ENCODE peak calls at places on chromosomes 11 and 22, in ten cellular contexts. One of them, this sample, is unnamed.

GRCh38 chr11:128686045-128686741 is 7.7 kb upstream of the FLI1 start:
- DNase-seq in HFF-Myc: no peak
- DNase-seq in tibial artery: no peak
- DNase-seq in DND-41: no peak
- DNase-seq in coronary artery: no peak
- DNase-seq in left ventricle myocardium inferior: no peak
- DNase-seq in skeletal muscle cell: no peak
- DNase-seq in right atrium auricular region: no peak
- DNase-seq in uterus: no peak
- DNase-seq in right lobe of liver: no peak
- DNase-seq in this sample: no peak

GRCh38 chr11:113986351-113987140 is 11.6 kb downstream of the HTR3A start:
- DNase-seq in HFF-Myc: no peak
- DNase-seq in tibial artery: no peak
- DNase-seq in DND-41: no peak
- DNase-seq in coronary artery: no peak
- DNase-seq in left ventricle myocardium inferior: no peak
- DNase-seq in skeletal muscle cell: no peak
- DNase-seq in right atrium auricular region: no peak
- DNase-seq in uterus: no peak
- DNase-seq in right lobe of liver: no peak
- DNase-seq in this sample: no peak

GRCh38 chr22:40024201-40025061 is 29.7 kb downstream of the FAM83F start:
- DNase-seq in HFF-Myc: peak; percentile 26
- DNase-seq in tibial artery: peak; percentile 42
- DNase-seq in DND-41: peak; percentile 78
- DNase-seq in coronary artery: no peak
- DNase-seq in left ventricle myocardium inferior: peak; percentile 63
- DNase-seq in skeletal muscle cell: no peak
- DNase-seq in right atrium auricular region: no peak
- DNase-seq in uterus: no peak
- DNase-seq in right lobe of liver: peak; percentile 73
- DNase-seq in this sample: peak; percentile 53

GRCh38 chr11:63985812-63986155 is 454 bp upstream of the OTUB1 start:
- DNase-seq in HFF-Myc: no peak
- DNase-seq in tibial artery: no peak
- DNase-seq in DND-41: peak; percentile 77
- DNase-seq in coronary artery: peak; percentile 78
- DNase-seq in left ventricle myocardium inferior: no peak
- DNase-seq in skeletal muscle cell: no peak
- DNase-seq in right atrium auricular region: no peak
- DNase-seq in uterus: no peak
- DNase-seq in right lobe of liver: no peak
- DNase-seq in this sample: no peak

GRCh38 chr11:128026596-128026995 is 560.8 kb downstream of the ETS1 start:
- DNase-seq in HFF-Myc: peak; percentile 49
- DNase-seq in tibial artery: peak; percentile 33
- DNase-seq in DND-41: no peak
- DNase-seq in coronary artery: no peak
- DNase-seq in left ventricle myocardium inferior: no peak
- DNase-seq in skeletal muscle cell: peak; percentile 91
- DNase-seq in right atrium auricular region: no peak
- DNase-seq in uterus: no peak
- DNase-seq in right lobe of liver: peak; percentile 57
- DNase-seq in this sample: no peak

GRCh38 chr11:128187829-128188228 is 399.5 kb downstream of the ETS1 start:
- DNase-seq in HFF-Myc: peak; percentile 87
- DNase-seq in tibial artery: no peak
- DNase-seq in DND-41: no peak
- DNase-seq in coronary artery: no peak
- DNase-seq in left ventricle myocardium inferior: no peak
- DNase-seq in skeletal muscle cell: no peak
- DNase-seq in right atrium auricular region: no peak
- DNase-seq in uterus: no peak
- DNase-seq in right lobe of liver: no peak
- DNase-seq in this sample: no peak

GRCh38 chr11:113262594-113262993 is 51.8 kb upstream of the TTC12 start:
- DNase-seq in HFF-Myc: no peak
- DNase-seq in tibial artery: no peak
- DNase-seq in DND-41: no peak
- DNase-seq in coronary artery: no peak
- DNase-seq in left ventricle myocardium inferior: no peak
- DNase-seq in skeletal muscle cell: no peak
- DNase-seq in right atrium auricular region: no peak
- DNase-seq in uterus: no peak
- DNase-seq in right lobe of liver: no peak
- DNase-seq in this sample: no peak

GRCh38 chr11:62747475-62748160 is 6.3 kb downstream of the ZBTB3 start:
- DNase-seq in HFF-Myc: no peak
- DNase-seq in tibial artery: no peak
- DNase-seq in DND-41: no peak
- DNase-seq in coronary artery: no peak
- DNase-seq in left ventricle myocardium inferior: no peak
- DNase-seq in skeletal muscle cell: no peak
- DNase-seq in right atrium auricular region: no peak
- DNase-seq in uterus: no peak
- DNase-seq in right lobe of liver: no peak
- DNase-seq in this sample: no peak

GRCh38 chr11:134854391-134854991 is 442.4 kb upstream of the B3GAT1 start:
- DNase-seq in HFF-Myc: no peak
- DNase-seq in tibial artery: no peak
- DNase-seq in DND-41: no peak
- DNase-seq in coronary artery: no peak
- DNase-seq in left ventricle myocardium inferior: no peak
- DNase-seq in skeletal muscle cell: no peak
- DNase-seq in right atrium auricular region: no peak
- DNase-seq in uterus: no peak
- DNase-seq in right lobe of liver: no peak
- DNase-seq in this sample: no peak

GRCh38 chr22:40452730-40453487 is 82.5 kb downstream of the SGSM3 start:
- DNase-seq in HFF-Myc: no peak
- DNase-seq in tibial artery: no peak
- DNase-seq in DND-41: no peak
- DNase-seq in coronary artery: no peak
- DNase-seq in left ventricle myocardium inferior: no peak
- DNase-seq in skeletal muscle cell: no peak
- DNase-seq in right atrium auricular region: no peak
- DNase-seq in uterus: no peak
- DNase-seq in right lobe of liver: no peak
- DNase-seq in this sample: no peak

GRCh38 chr11:34075178-34075820 is 23.8 kb downstream of the CAPRIN1 start:
- DNase-seq in HFF-Myc: no peak
- DNase-seq in tibial artery: no peak
- DNase-seq in DND-41: no peak
- DNase-seq in coronary artery: no peak
- DNase-seq in left ventricle myocardium inferior: no peak
- DNase-seq in skeletal muscle cell: no peak
- DNase-seq in right atrium auricular region: no peak
- DNase-seq in uterus: no peak
- DNase-seq in right lobe of liver: no peak
- DNase-seq in this sample: no peak

GRCh38 chr11:12377106-12377823 is at the start of gene PARVA:
- DNase-seq in HFF-Myc: peak; percentile 35
- DNase-seq in tibial artery: peak; percentile 38
- DNase-seq in DND-41: no peak
- DNase-seq in coronary artery: peak; percentile 81
- DNase-seq in left ventricle myocardium inferior: peak; percentile 76
- DNase-seq in skeletal muscle cell: no peak
- DNase-seq in right atrium auricular region: peak; percentile 66
- DNase-seq in uterus: peak; percentile 64
- DNase-seq in right lobe of liver: peak; percentile 71
- DNase-seq in this sample: peak; percentile 88

GRCh38 chr11:64638829-64639228 is 47.8 kb downstream of the SLC22A12 start:
- DNase-seq in HFF-Myc: no peak
- DNase-seq in tibial artery: no peak
- DNase-seq in DND-41: no peak
- DNase-seq in coronary artery: no peak
- DNase-seq in left ventricle myocardium inferior: no peak
- DNase-seq in skeletal muscle cell: no peak
- DNase-seq in right atrium auricular region: no peak
- DNase-seq in uterus: no peak
- DNase-seq in right lobe of liver: no peak
- DNase-seq in this sample: no peak

GRCh38 chr11:83549984-83550667 is 264.0 kb upstream of the CCDC90B start:
- DNase-seq in HFF-Myc: no peak
- DNase-seq in tibial artery: no peak
- DNase-seq in DND-41: no peak
- DNase-seq in coronary artery: no peak
- DNase-seq in left ventricle myocardium inferior: no peak
- DNase-seq in skeletal muscle cell: no peak
- DNase-seq in right atrium auricular region: no peak
- DNase-seq in uterus: no peak
- DNase-seq in right lobe of liver: no peak
- DNase-seq in this sample: no peak

DNA sequence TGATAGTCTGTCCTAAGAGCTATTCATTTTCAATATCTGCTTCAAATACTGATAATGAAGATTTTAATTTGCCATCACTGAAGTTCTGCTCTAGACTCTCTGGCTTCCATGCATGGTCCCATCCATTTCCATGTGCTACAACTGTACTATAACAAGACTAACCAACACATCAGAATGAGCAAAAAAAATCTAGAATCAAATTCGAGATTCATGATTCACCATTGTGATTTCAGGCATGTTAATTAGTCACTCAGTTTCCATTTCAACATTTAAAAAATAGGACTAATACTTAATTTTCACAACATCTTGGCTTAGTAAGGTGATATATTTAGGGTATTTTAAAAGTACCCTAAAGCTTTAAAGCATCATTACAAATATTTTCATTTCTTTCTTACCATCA is 22.8 kb downstream of the PICALM start:
- DNase-seq in HFF-Myc: no peak
- DNase-seq in tibial artery: no peak
- DNase-seq in DND-41: no peak
- DNase-seq in coronary artery: no peak
- DNase-seq in left ventricle myocardium inferior: no peak
- DNase-seq in skeletal muscle cell: no peak
- DNase-seq in right atrium auricular region: no peak
- DNase-seq in uterus: no peak
- DNase-seq in right lobe of liver: no peak
- DNase-seq in this sample: no peak
- H3K4me3 ChIP-seq in HFF-Myc: no peak overlapping the region
- H3K4me3 ChIP-seq in tibial artery: no peak overlapping the region
- H3K4me3 ChIP-seq in DND-41: no peak overlapping the region
- H3K4me3 ChIP-seq in coronary artery: no peak overlapping the region
- H3K4me3 ChIP-seq in left ventricle myocardium inferior: no peak overlapping the region
- H3K4me3 ChIP-seq in skeletal muscle cell: no peak overlapping the region
- H3K4me3 ChIP-seq in right atrium auricular region: no peak overlapping the region
- H3K4me3 ChIP-seq in uterus: no peak overlapping the region
- H3K4me3 ChIP-seq in right lobe of liver: no peak overlapping the region
- H3K4me3 ChIP-seq in this sample: no peak overlapping the region

GRCh38 chr11:2269601-2270321 is 627 bp downstream of the ASCL2 start:
- DNase-seq in HFF-Myc: peak; percentile 12
- DNase-seq in tibial artery: no peak
- DNase-seq in DND-41: no peak
- DNase-seq in coronary artery: peak; percentile 72
- DNase-seq in left ventricle myocardium inferior: no peak
- DNase-seq in skeletal muscle cell: no peak
- DNase-seq in right atrium auricular region: peak; percentile 50
- DNase-seq in uterus: no peak
- DNase-seq in right lobe of liver: peak; percentile 57
- DNase-seq in this sample: no peak
- H3K4me3 ChIP-seq in HFF-Myc: no peak overlapping the region
- H3K4me3 ChIP-seq in tibial artery: peak overlapping the region; percentile 53
- H3K4me3 ChIP-seq in DND-41: peak overlapping the region; percentile 20
- H3K4me3 ChIP-seq in coronary artery: peak overlapping the region; percentile 74
- H3K4me3 ChIP-seq in left ventricle myocardium inferior: peak overlapping the region; percentile 64
- H3K4me3 ChIP-seq in skeletal muscle cell: peak overlapping the region; percentile 39
- H3K4me3 ChIP-seq in right atrium auricular region: peak overlapping the region; percentile 52
- H3K4me3 ChIP-seq in uterus: peak overlapping the region; percentile 44
- H3K4me3 ChIP-seq in right lobe of liver: peak overlapping the region; percentile 46
- H3K4me3 ChIP-seq in this sample: no peak overlapping the region

GRCh38 chr11:117817213-117818035 is 7.1 kb downstream of the FXYD2 start:
- DNase-seq in HFF-Myc: peak; percentile 62
- DNase-seq in tibial artery: peak; percentile 79
- DNase-seq in DND-41: peak; percentile 86
- DNase-seq in coronary artery: peak; percentile 88
- DNase-seq in left ventricle myocardium inferior: peak; percentile 82
- DNase-seq in skeletal muscle cell: no peak
- DNase-seq in right atrium auricular region: peak; percentile 95
- DNase-seq in uterus: peak; percentile 84
- DNase-seq in right lobe of liver: peak; percentile 78
- DNase-seq in this sample: peak; percentile 79

GRCh38 chr11:117815262-117815803 is 9.2 kb downstream of the FXYD2 start:
- DNase-seq in HFF-Myc: no peak
- DNase-seq in tibial artery: peak; percentile 37
- DNase-seq in DND-41: peak; percentile 61
- DNase-seq in coronary artery: no peak
- DNase-seq in left ventricle myocardium inferior: no peak
- DNase-seq in skeletal muscle cell: no peak
- DNase-seq in right atrium auricular region: no peak
- DNase-seq in uterus: no peak
- DNase-seq in right lobe of liver: no peak
- DNase-seq in this sample: no peak

GRCh38 chr11:117818036-117818858 is 6.3 kb downstream of the FXYD2 start:
- DNase-seq in HFF-Myc: no peak
- DNase-seq in tibial artery: no peak
- DNase-seq in DND-41: peak; percentile 52
- DNase-seq in coronary artery: no peak
- DNase-seq in left ventricle myocardium inferior: no peak
- DNase-seq in skeletal muscle cell: no peak
- DNase-seq in right atrium auricular region: no peak
- DNase-seq in uterus: no peak
- DNase-seq in right lobe of liver: no peak
- DNase-seq in this sample: no peak

GRCh38 chr11:117816151-117816741 is 8.3 kb downstream of the FXYD2 start:
- DNase-seq in HFF-Myc: no peak
- DNase-seq in tibial artery: no peak
- DNase-seq in DND-41: no peak
- DNase-seq in coronary artery: no peak
- DNase-seq in left ventricle myocardium inferior: no peak
- DNase-seq in skeletal muscle cell: no peak
- DNase-seq in right atrium auricular region: peak; percentile 74
- DNase-seq in uterus: no peak
- DNase-seq in right lobe of liver: no peak
- DNase-seq in this sample: peak; percentile 62

DNA sequence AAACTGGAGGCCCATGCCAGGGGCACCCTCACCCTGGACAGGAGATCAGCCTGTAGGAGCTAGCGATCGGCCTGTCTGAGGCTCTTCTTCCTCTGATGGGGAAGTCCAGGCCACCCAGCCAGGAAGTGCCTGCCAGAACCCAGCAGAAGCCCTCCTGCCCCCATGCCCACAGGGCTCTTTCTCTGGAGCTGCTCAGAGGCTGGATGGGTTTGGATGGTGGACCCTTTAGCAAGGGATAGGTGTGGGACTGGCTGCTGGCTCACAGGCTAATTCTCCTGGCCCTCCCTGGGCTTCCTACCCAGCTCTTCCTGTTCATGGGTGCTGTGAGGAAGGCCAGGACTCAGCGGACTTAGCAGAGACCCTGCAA is 7.7 kb downstream of the FXYD2 start:
- DNase-seq in HFF-Myc: no peak
- DNase-seq in tibial artery: no peak
- DNase-seq in DND-41: peak; percentile 24
- DNase-seq in coronary artery: no peak
- DNase-seq in left ventricle myocardium inferior: no peak
- DNase-seq in skeletal muscle cell: no peak
- DNase-seq in right atrium auricular region: no peak
- DNase-seq in uterus: no peak
- DNase-seq in right lobe of liver: no peak
- DNase-seq in this sample: no peak
- H3K4me3 ChIP-seq in HFF-Myc: no peak overlapping the region
- H3K4me3 ChIP-seq in tibial artery: no peak overlapping the region
- H3K4me3 ChIP-seq in DND-41: no peak overlapping the region
- H3K4me3 ChIP-seq in coronary artery: peak overlapping the region; percentile 40
- H3K4me3 ChIP-seq in left ventricle myocardium inferior: peak overlapping the region; percentile 36
- H3K4me3 ChIP-seq in skeletal muscle cell: no peak overlapping the region
- H3K4me3 ChIP-seq in right atrium auricular region: peak overlapping the region; percentile 11
- H3K4me3 ChIP-seq in uterus: no peak overlapping the region
- H3K4me3 ChIP-seq in right lobe of liver: no peak overlapping the region
- H3K4me3 ChIP-seq in this sample: no peak overlapping the region

GRCh38 chr22:46539169-46539568 is 1.7 kb upstream of the CELSR1 start:
- DNase-seq in HFF-Myc: no peak
- DNase-seq in tibial artery: no peak
- DNase-seq in DND-41: no peak
- DNase-seq in coronary artery: no peak
- DNase-seq in left ventricle myocardium inferior: no peak
- DNase-seq in skeletal muscle cell: no peak
- DNase-seq in right atrium auricular region: no peak
- DNase-seq in uterus: no peak
- DNase-seq in right lobe of liver: no peak
- DNase-seq in this sample: no peak
- H3K4me3 ChIP-seq in HFF-Myc: no peak overlapping the region
- H3K4me3 ChIP-seq in tibial artery: no peak overlapping the region
- H3K4me3 ChIP-seq in DND-41: no peak overlapping the region
- H3K4me3 ChIP-seq in coronary artery: peak overlapping the region; percentile 69
- H3K4me3 ChIP-seq in left ventricle myocardium inferior: peak overlapping the region; percentile 70
- H3K4me3 ChIP-seq in skeletal muscle cell: no peak overlapping the region
- H3K4me3 ChIP-seq in right atrium auricular region: no peak overlapping the region
- H3K4me3 ChIP-seq in uterus: no peak overlapping the region
- H3K4me3 ChIP-seq in right lobe of liver: no peak overlapping the region
- H3K4me3 ChIP-seq in this sample: no peak overlapping the region